ENCODE peak calls at places on chromosome 9, in six cellular contexts. N, Y, D, P, K and R are unnamed samples.

GRCh38 chr9:4463824-4464223 is 26.4 kb upstream of the SLC1A1 start:
- DNase-seq in N (no peak), Y (no peak), D (no peak), P (no peak), K (no peak), R (no peak)

GRCh38 chr9:88773627-88774244 is 217.5 kb upstream of the S1PR3 start:
- DNase-seq in N (no peak), Y (no peak), D (no peak), P (no peak), K (no peak), R (no peak)

GRCh38 chr9:5625916-5626315 is 3.0 kb upstream of the RIC1 start:
- DNase-seq in N (no peak), Y (no peak), D (no peak), P (no peak), K (no peak), R (no peak)

GRCh38 chr9:19409406-19410194 is 791 bp downstream of the ACER2 start:
- DNase-seq in N (peak), Y (peak), D (peak), P (no peak), K (peak), R (no peak)

GRCh38 chr9:16871358-16872151 is 1.1 kb upstream of the BNC2 start:
- DNase-seq in N (peak), Y (peak), D (peak), P (no peak), K (no peak), R (no peak)

GRCh38 chr9:114911167-114911821 is 19.1 kb downstream of the TNFSF8 start:
- DNase-seq in N (no peak), Y (no peak), D (peak), P (no peak), K (peak), R (peak)

GRCh38 chr9:97705354-97705950 is 8.3 kb upstream of the XPA start:
- DNase-seq in N (peak), Y (no peak), D (no peak), P (no peak), K (no peak), R (no peak)

GRCh38 chr9:86315088-86315487 is 32.8 kb upstream of the ISCA1 start:
- DNase-seq in N (no peak), Y (no peak), D (no peak), P (no peak), K (no peak), R (no peak)

GRCh38 chr9:18543406-18543965 is 69.5 kb downstream of the ADAMTSL1 start:
- DNase-seq in N (no peak), Y (no peak), D (no peak), P (no peak), K (no peak), R (no peak)

GRCh38 chr9:72701510-72701909 is 180.1 kb downstream of the TMC1 start:
- DNase-seq in N (no peak), Y (no peak), D (no peak), P (no peak), K (no peak), R (no peak)

GRCh38 chr9:130371196-130371966 is 73.4 kb upstream of the ASS1 start:
- DNase-seq in N (no peak), Y (no peak), D (no peak), P (no peak), K (no peak), R (no peak)

GRCh38 chr9:109652971-109653370 is 127.0 kb upstream of the PALM2AKAP2 start:
- DNase-seq in N (no peak), Y (no peak), D (peak), P (no peak), K (peak), R (peak)